ENCODE peak calls at places on chromosomes 2 and 18, in five cellular contexts. P is activated naive CD4-positive, alpha-beta T cell treated with anti-CD3 and anti-CD28 coated beads for 36 hours; D is foreskin fibroblast; A is amniotic stem cell; J is RWPE2. Y is an unnamed sample.
A peak's percentile ranks its signal among the peaks of the same experiment; 100 is the strongest.

GRCh38 chr2:20185176-20186022 is 39.5 kb downstream of the SDC1 start:
- DNase-seq in P (no peak), D (no peak), A (no peak), J (peak; percentile 85), Y (no peak)

GRCh38 chr2:14081526-14081925 is 551.0 kb upstream of the LRATD1 start:
- DNase-seq in A (no peak), P (no peak), D (no peak), J (no peak), Y (no peak)

GRCh38 chr2:219641390-219642063 is 14.1 kb downstream of the SLC4A3 start:
- DNase-seq in J (no peak), P (no peak), A (no peak), D (no peak), Y (no peak)

GRCh38 chr2:100230754-100231153 is 88.4 kb upstream of the AFF3 start:
- DNase-seq in J (no peak), P (no peak), A (no peak), D (no peak), Y (no peak)

GRCh38 chr18:28637897-28638296 is 461.0 kb upstream of the CDH2 start:
- DNase-seq in A (no peak), P (no peak), D (no peak), J (no peak), Y (no peak)

GRCh38 chr2:15811367-15811766 is 129.0 kb upstream of the MYCN start:
- DNase-seq in A (no peak), D (no peak), J (no peak), P (no peak), Y (no peak)

GRCh38 chr2:199019898-199020507 is 437.7 kb downstream of the SATB2 start:
- DNase-seq in P (no peak), A (peak; percentile 33), D (peak; percentile 67), J (no peak), Y (peak; percentile 8)

GRCh38 chr18:48802543-48803428 is 148.0 kb downstream of the SMAD7 start:
- DNase-seq in J (peak; percentile 42), P (no peak), A (no peak), D (no peak), Y (no peak)

GRCh38 chr2:155412599-155412998 is 714.1 kb downstream of the KCNJ3 start:
- DNase-seq in J (no peak), A (no peak), D (no peak), P (no peak), Y (no peak)

GRCh38 chr18:63964908-63965307 is 5.0 kb upstream of the SERPINB8 start:
- DNase-seq in A (no peak), P (no peak), D (no peak), J (no peak), Y (no peak)

GRCh38 chr2:16660039-16660619 is 5.5 kb downstream of the CYRIA start:
- DNase-seq in J (no peak), A (no peak), P (no peak), D (no peak), Y (no peak)

GRCh38 chr2:5720426-5720825 is 28.2 kb downstream of the SOX11 start:
- DNase-seq in P (no peak), A (peak; percentile 36), D (no peak), J (no peak), Y (no peak)

GRCh38 chr2:8518986-8519669 is 162.7 kb upstream of the ID2 start:
- DNase-seq in J (no peak), D (no peak), A (no peak), P (no peak), Y (no peak)

GRCh38 chr2:132252191-132252893 is 90.6 kb upstream of the ANKRD30BL start:
- DNase-seq in A (no peak), P (no peak), J (no peak), D (no peak), Y (no peak)

GRCh38 chr2:151946856-151947523 is 118.8 kb upstream of the ARL5A start:
- DNase-seq in P (peak; percentile 30), D (peak; percentile 16), A (peak; percentile 12), J (no peak), Y (peak; percentile 20)

GRCh38 chr2:218328294-218328693 is 28.4 kb upstream of the CATIP start:
- DNase-seq in D (no peak), A (no peak), P (no peak), J (no peak), Y (no peak)

GRCh38 chr2:75564026-75564688 is 3.4 kb upstream of the EVA1A start:
- DNase-seq in A (no peak), D (no peak), J (no peak), P (no peak), Y (no peak)

GRCh38 chr2:221844966-221845365 is 272.9 kb upstream of the EPHA4 start:
- DNase-seq in J (no peak), D (no peak), A (no peak), P (no peak), Y (no peak)

GRCh38 chr2:56749152-56749752 is 565.5 kb downstream of the CCDC85A start:
- DNase-seq in A (no peak), D (peak; percentile 37), J (no peak), P (no peak), Y (peak; percentile 25)

GRCh38 chr2:2577366-2577765 is 246.3 kb upstream of the MYT1L start:
- DNase-seq in J (no peak), P (no peak), D (no peak), A (no peak), Y (no peak)

GRCh38 chr18:61860302-61860701 is 32.5 kb downstream of the RNF152 start:
- DNase-seq in P (no peak), A (no peak), J (no peak), D (no peak), Y (no peak)

GRCh38 chr2:239727776-239728600 is 297.2 kb downstream of the NDUFA10 start:
- DNase-seq in P (no peak), J (peak; percentile 41), D (no peak), A (no peak), Y (no peak)

GRCh38 chr2:73984203-73984921 is at the start of gene TET3:
- DNase-seq in J (no peak), D (peak; percentile 73), A (no peak), P (peak; percentile 66), Y (no peak)

GRCh38 chr2:230578106-230578505 is 134.5 kb upstream of the CAB39 start:
- DNase-seq in A (no peak), D (no peak), P (peak; percentile 19), J (no peak), Y (no peak)

GRCh38 chr2:72155737-72156136 is 8.1 kb upstream of the CYP26B1 start:
- DNase-seq in P (no peak), J (peak; percentile 26), D (no peak), A (no peak), Y (no peak)

GRCh38 chr2:9206991-9207640 is 504 bp downstream of the ASAP2 start:
- DNase-seq in D (peak; percentile 57), A (no peak), J (no peak), P (no peak), Y (no peak)

GRCh38 chr18:58241877-58242276 is 197.9 kb downstream of the NEDD4L start:
- DNase-seq in P (no peak), A (no peak), J (no peak), D (peak; percentile 82), Y (no peak)

GRCh38 chr2:66437601-66438497 is 2.9 kb downstream of the MEIS1 start:
- DNase-seq in P (no peak), J (no peak), A (no peak), D (peak; percentile 66), Y (no peak)

GRCh38 chr2:201786471-201786870 is 5.7 kb upstream of the ALS2 start:
- DNase-seq in D (peak; percentile 56), A (no peak), J (no peak), P (no peak), Y (no peak)

GRCh38 chr2:9333591-9334171 is 89.6 kb downstream of the ITGB1BP1 start:
- DNase-seq in D (peak; percentile 88), A (peak; percentile 78), J (no peak), P (peak; percentile 45), Y (no peak)

GRCh38 chr2:240597054-240597418 is 10.5 kb downstream of the CAPN10 start:
- DNase-seq in D (no peak), P (no peak), A (no peak), J (peak; percentile 56), Y (no peak)

GRCh38 chr18:55109818-55110414 is 150.7 kb upstream of the CCDC68 start:
- DNase-seq in A (no peak), J (no peak), P (no peak), D (no peak), Y (no peak)

GRCh38 chr2:33372940-33373553 is 103.4 kb upstream of the RASGRP3 start:
- DNase-seq in A (no peak), D (peak; percentile 49), P (peak; percentile 43), J (no peak), Y (peak; percentile 51)

GRCh38 chr2:219087371-219087770 is 26.6 kb upstream of the IHH start:
- DNase-seq in A (no peak), P (no peak), D (no peak), J (no peak), Y (no peak)

GRCh38 chr18:75654928-75655745 is 227.6 kb upstream of the SMIM21 start:
- DNase-seq in D (peak; percentile 18), A (no peak), J (no peak), P (no peak), Y (no peak)

GRCh38 chr18:8673276-8674209 is 31.8 kb upstream of the MTCL1 start:
- DNase-seq in J (no peak), P (no peak), A (no peak), D (no peak), Y (no peak)

GRCh38 chr2:112876971-112877361 is 34.0 kb upstream of the IL37 start:
- DNase-seq in P (no peak), D (no peak), A (no peak), J (no peak), Y (no peak)